ENCODE peak calls at places on chromosomes 2 and 18, in four cellular contexts. One of them, this sample, is unnamed. For H3K4me1, the result is how much of the 10 kb centered on the place peaks cover.

GRCh38 chr2:30708491-30709290 is 98.6 kb downstream of the CAPN13 start:
- DNase-seq in neural progenitor cell: no peak
- DNase-seq in A549: peak
- DNase-seq in testis: no peak
- DNase-seq in this sample: peak

GRCh38 chr2:77479395-77479794 is 42.8 kb downstream of the LRRTM4 start:
- DNase-seq in neural progenitor cell: no peak
- DNase-seq in A549: no peak
- DNase-seq in testis: no peak
- DNase-seq in this sample: no peak

GRCh38 chr2:46097714-46098480 is 199.3 kb upstream of the EPAS1 start:
- DNase-seq in neural progenitor cell: no peak
- DNase-seq in A549: peak
- DNase-seq in testis: peak
- DNase-seq in this sample: peak

GRCh38 chr2:201631041-201631440 is 12.3 kb downstream of the TMEM237 start:
- DNase-seq in neural progenitor cell: no peak
- DNase-seq in A549: no peak
- DNase-seq in testis: no peak
- DNase-seq in this sample: no peak

GRCh38 chr2:30074023-30074422 is 72.8 kb upstream of the YPEL5 start:
- DNase-seq in neural progenitor cell: no peak
- DNase-seq in A549: no peak
- DNase-seq in testis: no peak
- DNase-seq in this sample: no peak

GRCh38 chr2:37881397-37881796 is 43.7 kb upstream of the RMDN2 start:
- DNase-seq in neural progenitor cell: no peak
- DNase-seq in A549: no peak
- DNase-seq in testis: no peak
- DNase-seq in this sample: no peak

GRCh38 chr2:132009874-132010521 is 151.8 kb downstream of the ANKRD30BL start:
- DNase-seq in neural progenitor cell: peak
- DNase-seq in A549: no peak
- DNase-seq in testis: peak
- DNase-seq in this sample: no peak

GRCh38 chr2:45432406-45432805 is 178.7 kb downstream of the SRBD1 start:
- DNase-seq in neural progenitor cell: no peak
- DNase-seq in A549: no peak
- DNase-seq in testis: no peak
- DNase-seq in this sample: no peak

GRCh38 chr2:223056656-223057418 is 4.8 kb downstream of the KCNE4 start:
- DNase-seq in neural progenitor cell: no peak
- DNase-seq in A549: no peak
- DNase-seq in testis: peak
- DNase-seq in this sample: no peak

GRCh38 chr18:68564348-68564747 is 150.6 kb downstream of the TMX3 start:
- DNase-seq in neural progenitor cell: peak
- DNase-seq in A549: no peak
- DNase-seq in testis: no peak
- DNase-seq in this sample: no peak

GRCh38 chr2:109217362-109218086 is 88.5 kb downstream of the SH3RF3 start:
- DNase-seq in neural progenitor cell: no peak
- DNase-seq in A549: no peak
- DNase-seq in testis: no peak
- DNase-seq in this sample: no peak

GRCh38 chr2:7084601-7085000 is 167.4 kb downstream of the RNF144A start:
- DNase-seq in neural progenitor cell: no peak
- DNase-seq in A549: no peak
- DNase-seq in testis: no peak
- DNase-seq in this sample: no peak

GRCh38 chr2:193584522-193584938 is 1389.8 kb upstream of the TMEFF2 start:
- DNase-seq in neural progenitor cell: peak
- DNase-seq in A549: no peak
- DNase-seq in testis: peak
- DNase-seq in this sample: no peak

GRCh38 chr2:188348974-188349500 is 57.4 kb downstream of the GULP1 start:
- DNase-seq in neural progenitor cell: no peak
- DNase-seq in A549: no peak
- DNase-seq in testis: no peak
- DNase-seq in this sample: no peak

GRCh38 chr2:15797231-15797945 is 143.0 kb upstream of the MYCN start:
- DNase-seq in neural progenitor cell: peak
- DNase-seq in A549: no peak
- DNase-seq in testis: no peak
- DNase-seq in this sample: no peak
- TF ChIP-seq CTCF in neural progenitor cell: peak
- TF ChIP-seq CTCF in A549: peak
- TF ChIP-seq CTCF in testis: no peak
- TF ChIP-seq CTCF in this sample: no peak

GRCh38 chr2:71455741-71456569 is 2.6 kb downstream of the DYSF start:
- DNase-seq in neural progenitor cell: no peak
- DNase-seq in A549: no peak
- DNase-seq in testis: no peak
- DNase-seq in this sample: no peak
- H3K4me1 ChIP-seq in neural progenitor cell: under half
- H3K4me1 ChIP-seq in A549: under half
- H3K4me1 ChIP-seq in testis: under half
- H3K4me1 ChIP-seq in this sample: under half

GRCh38 chr2:158996378-158996993 is 28.0 kb downstream of the TANC1 start:
- DNase-seq in neural progenitor cell: no peak
- DNase-seq in A549: no peak
- DNase-seq in testis: no peak
- DNase-seq in this sample: no peak
- TF ChIP-seq CTCF in neural progenitor cell: peak
- TF ChIP-seq CTCF in A549: no peak
- TF ChIP-seq CTCF in testis: no peak
- TF ChIP-seq CTCF in this sample: peak

DNA sequence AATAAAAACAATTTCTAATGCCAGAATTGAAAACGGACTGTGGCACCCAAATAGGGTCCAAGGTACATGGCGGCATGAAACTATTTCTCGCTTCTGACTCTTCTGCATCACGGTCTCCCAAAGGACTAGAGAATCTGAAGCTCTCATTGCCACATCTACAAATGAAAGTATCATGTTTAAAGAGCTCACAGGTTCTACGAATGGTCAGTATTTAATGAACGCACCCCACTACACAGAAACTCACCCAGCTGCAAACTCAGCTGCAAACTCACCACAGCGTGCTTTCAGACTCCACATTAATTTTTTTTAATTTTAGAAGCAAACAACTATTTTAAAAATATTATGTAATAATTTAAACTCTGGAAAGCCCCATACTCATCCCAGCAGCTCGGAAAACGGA is 1.1 kb downstream of the CLASP1 start:
- DNase-seq in neural progenitor cell: no peak
- DNase-seq in A549: no peak
- DNase-seq in testis: no peak
- DNase-seq in this sample: no peak
- H3K4me1 ChIP-seq in neural progenitor cell: under half
- H3K4me1 ChIP-seq in A549: under half
- H3K4me1 ChIP-seq in testis: under half
- H3K4me1 ChIP-seq in this sample: under half

GRCh38 chr2:70643715-70644114 is 90.1 kb upstream of the TGFA start:
- DNase-seq in neural progenitor cell: peak
- DNase-seq in A549: peak
- DNase-seq in testis: no peak
- DNase-seq in this sample: peak
- TF ChIP-seq CTCF in neural progenitor cell: peak
- TF ChIP-seq CTCF in A549: peak
- TF ChIP-seq CTCF in testis: no peak
- TF ChIP-seq CTCF in this sample: peak

GRCh38 chr18:23226930-23227728 is 91.8 kb downstream of the CABLES1 start:
- DNase-seq in neural progenitor cell: no peak
- DNase-seq in A549: no peak
- DNase-seq in testis: no peak
- DNase-seq in this sample: no peak
- H3K4me1 ChIP-seq in neural progenitor cell: under half
- H3K4me1 ChIP-seq in A549: under half
- H3K4me1 ChIP-seq in testis: under half
- H3K4me1 ChIP-seq in this sample: under half

DNA sequence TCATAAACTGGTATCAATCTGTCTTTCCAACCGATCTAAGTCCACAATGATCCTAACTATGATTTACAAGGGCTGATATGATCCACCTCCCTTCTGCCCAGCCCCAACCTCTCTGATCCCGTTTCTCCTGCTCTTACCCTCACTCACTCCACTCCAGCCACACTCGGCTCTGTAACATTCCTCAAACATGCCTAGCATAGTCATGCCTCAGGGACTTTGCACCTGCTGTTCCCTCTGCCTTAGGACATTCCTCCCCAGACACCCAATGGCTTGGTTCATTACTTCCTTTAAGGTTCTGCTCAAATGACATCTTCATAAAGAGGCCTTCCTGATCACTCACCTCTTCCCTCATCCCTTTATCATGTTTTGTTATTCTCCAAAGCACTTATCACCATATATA is 9.2 kb downstream of the DUSP11 start:
- DNase-seq in neural progenitor cell: no peak
- DNase-seq in A549: no peak
- DNase-seq in testis: no peak
- DNase-seq in this sample: no peak
- TF ChIP-seq CTCF in neural progenitor cell: no peak
- TF ChIP-seq CTCF in A549: no peak
- TF ChIP-seq CTCF in testis: no peak
- TF ChIP-seq CTCF in this sample: no peak

GRCh38 chr2:171317492-171318125 is 116.2 kb downstream of the METTL8 start:
- DNase-seq in neural progenitor cell: peak
- DNase-seq in A549: no peak
- DNase-seq in testis: no peak
- DNase-seq in this sample: no peak

GRCh38 chr2:171318463-171318934 is 115.3 kb downstream of the METTL8 start:
- DNase-seq in neural progenitor cell: peak
- DNase-seq in A549: no peak
- DNase-seq in testis: peak
- DNase-seq in this sample: no peak

GRCh38 chr2:171316220-171316619 is 117.6 kb downstream of the METTL8 start:
- DNase-seq in neural progenitor cell: peak
- DNase-seq in A549: no peak
- DNase-seq in testis: no peak
- DNase-seq in this sample: no peak

GRCh38 chr2:171316755-171317337 is 116.9 kb downstream of the METTL8 start:
- DNase-seq in neural progenitor cell: peak
- DNase-seq in A549: no peak
- DNase-seq in testis: no peak
- DNase-seq in this sample: no peak

DNA sequence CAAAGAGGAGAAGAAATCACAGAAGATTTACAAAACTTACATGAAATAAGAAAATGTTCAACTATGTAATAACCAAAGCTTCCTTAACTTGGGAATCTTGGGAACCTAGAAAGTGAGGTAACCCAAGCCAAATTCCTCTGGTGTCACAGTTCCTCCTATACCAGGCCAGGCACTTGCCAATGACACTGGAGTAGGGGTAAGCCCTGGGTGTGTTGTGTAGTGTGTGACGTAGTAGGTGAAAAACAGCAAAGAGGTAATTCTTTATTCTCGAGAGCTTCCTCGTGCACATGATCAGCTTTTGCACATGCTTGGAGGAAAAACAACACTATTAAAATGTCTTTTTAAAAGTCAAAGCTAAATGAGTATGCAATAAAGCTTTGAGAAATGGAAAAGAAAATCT is 118.0 kb downstream of the METTL8 start:
- DNase-seq in neural progenitor cell: no peak
- DNase-seq in A549: no peak
- DNase-seq in testis: no peak
- DNase-seq in this sample: no peak
- H3K4me1 ChIP-seq in neural progenitor cell: half or more
- H3K4me1 ChIP-seq in A549: under half
- H3K4me1 ChIP-seq in testis: under half
- H3K4me1 ChIP-seq in this sample: under half

DNA sequence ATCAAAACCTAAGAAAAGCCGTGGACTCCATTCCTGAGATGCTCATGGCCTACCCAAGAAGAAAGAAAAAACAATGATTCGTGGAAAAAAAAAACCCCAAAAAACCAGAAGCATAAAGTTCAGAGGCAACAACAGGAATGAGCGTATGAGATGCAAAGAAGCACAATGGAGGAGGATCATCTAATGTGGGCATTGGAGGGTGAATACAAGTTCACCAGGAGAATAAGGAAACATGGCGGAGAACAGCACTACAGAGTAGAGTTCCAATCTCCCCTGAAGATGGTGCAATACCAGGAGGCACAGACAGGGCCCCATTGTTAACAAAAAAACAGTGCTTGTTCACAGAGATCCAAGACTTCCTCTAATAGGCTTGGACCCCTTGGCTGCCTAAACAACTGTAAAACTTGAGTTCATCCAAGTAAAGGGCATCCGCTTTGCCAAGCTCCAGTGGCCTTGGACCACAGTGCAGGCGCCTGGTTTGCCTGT is 337.2 kb downstream of the PDE11A start:
- DNase-seq in neural progenitor cell: no peak
- DNase-seq in A549: no peak
- DNase-seq in testis: no peak
- DNase-seq in this sample: no peak
- TF ChIP-seq CTCF in neural progenitor cell: no peak
- TF ChIP-seq CTCF in A549: no peak
- TF ChIP-seq CTCF in testis: no peak
- TF ChIP-seq CTCF in this sample: no peak